ENCODE peak calls at places on chromosomes 7 and 10, in five cellular contexts. One of them, this sample, is unnamed.

GRCh38 chr7:78095549-78095948 is 297.0 kb downstream of the PHTF2 start:
- DNase-seq in IMR-90: peak
- DNase-seq in H9: no peak
- DNase-seq in mesenchymal stem cell: peak
- DNase-seq in H1: no peak
- DNase-seq in this sample: no peak

GRCh38 chr10:13563481-13564445 is 23.0 kb upstream of the PRPF18 start:
- DNase-seq in IMR-90: peak
- DNase-seq in H9: no peak
- DNase-seq in mesenchymal stem cell: no peak
- DNase-seq in H1: no peak
- DNase-seq in this sample: no peak

GRCh38 chr10:73233883-73234282 is 13.2 kb downstream of the DNAJC9 start:
- DNase-seq in IMR-90: no peak
- DNase-seq in H9: no peak
- DNase-seq in mesenchymal stem cell: no peak
- DNase-seq in H1: no peak
- DNase-seq in this sample: no peak

GRCh38 chr10:68598978-68599753 is 39.0 kb downstream of the TET1 start:
- DNase-seq in IMR-90: peak
- DNase-seq in H9: peak
- DNase-seq in mesenchymal stem cell: peak
- DNase-seq in H1: no peak
- DNase-seq in this sample: no peak

GRCh38 chr7:69633122-69633892 is 35.0 kb downstream of the AUTS2 start:
- DNase-seq in IMR-90: no peak
- DNase-seq in H9: no peak
- DNase-seq in mesenchymal stem cell: no peak
- DNase-seq in H1: no peak
- DNase-seq in this sample: no peak

GRCh38 chr10:79923669-79924068 is 25.2 kb downstream of the SFTPD start:
- DNase-seq in IMR-90: no peak
- DNase-seq in H9: no peak
- DNase-seq in mesenchymal stem cell: no peak
- DNase-seq in H1: no peak
- DNase-seq in this sample: no peak

GRCh38 chr7:99296471-99296870 is 23.8 kb downstream of the MYH16 start:
- DNase-seq in IMR-90: no peak
- DNase-seq in H9: peak
- DNase-seq in mesenchymal stem cell: no peak
- DNase-seq in H1: no peak
- DNase-seq in this sample: no peak

GRCh38 chr10:106053031-106053430 is 1111.5 kb downstream of the SORCS1 start:
- DNase-seq in IMR-90: no peak
- DNase-seq in H9: no peak
- DNase-seq in mesenchymal stem cell: no peak
- DNase-seq in H1: no peak
- DNase-seq in this sample: no peak

GRCh38 chr7:7595451-7595850 is 28.8 kb downstream of the MIOS start:
- DNase-seq in IMR-90: peak
- DNase-seq in H9: no peak
- DNase-seq in mesenchymal stem cell: peak
- DNase-seq in H1: no peak
- DNase-seq in this sample: no peak

GRCh38 chr10:28939352-28940157 is 262.2 kb downstream of the BAMBI start:
- DNase-seq in IMR-90: peak
- DNase-seq in H9: peak
- DNase-seq in mesenchymal stem cell: peak
- DNase-seq in H1: peak
- DNase-seq in this sample: peak

GRCh38 chr7:42893341-42894242 is 18.3 kb downstream of the C7orf25 start:
- DNase-seq in IMR-90: no peak
- DNase-seq in H9: no peak
- DNase-seq in mesenchymal stem cell: no peak
- DNase-seq in H1: no peak
- DNase-seq in this sample: no peak

GRCh38 chr7:106110885-106111670 is 1.0 kb downstream of the SYPL1 start:
- DNase-seq in IMR-90: no peak
- DNase-seq in H9: no peak
- DNase-seq in mesenchymal stem cell: peak
- DNase-seq in H1: no peak
- DNase-seq in this sample: no peak

GRCh38 chr10:132111121-132111731 is 45.5 kb downstream of the JAKMIP3 start:
- DNase-seq in IMR-90: no peak
- DNase-seq in H9: no peak
- DNase-seq in mesenchymal stem cell: no peak
- DNase-seq in H1: no peak
- DNase-seq in this sample: no peak

GRCh38 chr7:2231992-2232765 is 566 bp downstream of the MAD1L1 start:
- DNase-seq in IMR-90: no peak
- DNase-seq in H9: no peak
- DNase-seq in mesenchymal stem cell: peak
- DNase-seq in H1: no peak
- DNase-seq in this sample: no peak

GRCh38 chr7:129169171-129169643 is 19.2 kb upstream of the SMO start:
- DNase-seq in IMR-90: no peak
- DNase-seq in H9: peak
- DNase-seq in mesenchymal stem cell: peak
- DNase-seq in H1: no peak
- DNase-seq in this sample: peak

GRCh38 chr7:129168219-129168991 is 20.0 kb upstream of the SMO start:
- DNase-seq in IMR-90: no peak
- DNase-seq in H9: peak
- DNase-seq in mesenchymal stem cell: peak
- DNase-seq in H1: no peak
- DNase-seq in this sample: no peak

GRCh38 chr7:129170373-129171021 is 17.9 kb upstream of the SMO start:
- DNase-seq in IMR-90: no peak
- DNase-seq in H9: peak
- DNase-seq in mesenchymal stem cell: no peak
- DNase-seq in H1: no peak
- DNase-seq in this sample: no peak

GRCh38 chr7:129166745-129167144 is 21.7 kb upstream of the SMO start:
- DNase-seq in IMR-90: no peak
- DNase-seq in H9: no peak
- DNase-seq in mesenchymal stem cell: no peak
- DNase-seq in H1: no peak
- DNase-seq in this sample: no peak

DNA sequence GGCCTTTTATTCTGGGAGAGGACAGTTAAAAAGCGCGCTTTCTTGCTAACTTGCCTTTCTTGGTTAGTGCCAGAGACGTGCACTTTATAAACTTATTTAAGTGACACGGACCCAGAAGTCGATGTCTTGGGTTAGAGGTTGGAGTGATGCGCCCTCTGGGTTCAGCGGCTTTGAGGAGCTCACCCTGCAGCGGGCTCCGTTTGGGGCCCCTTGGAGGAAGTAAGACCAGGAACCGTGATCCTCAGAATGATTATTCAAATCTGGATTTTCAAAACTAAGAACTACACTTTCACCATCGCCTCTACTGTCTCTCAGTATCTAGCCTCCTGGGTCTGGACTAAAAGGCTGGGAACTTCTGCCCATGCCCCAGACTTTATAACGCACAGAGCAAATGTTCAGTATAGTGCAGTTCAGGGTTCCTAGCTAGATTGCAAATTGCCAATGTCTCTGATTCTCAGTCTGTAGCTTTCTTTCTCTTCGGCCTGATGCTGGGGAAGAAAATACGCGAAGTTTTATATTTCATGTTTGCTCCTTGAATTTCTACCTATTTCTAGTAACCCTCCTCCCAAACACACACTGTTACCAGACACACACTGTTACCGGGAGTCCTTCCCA is 18.6 kb upstream of the SMO start:
- DNase-seq in IMR-90: no peak
- DNase-seq in H9: peak
- DNase-seq in mesenchymal stem cell: peak
- DNase-seq in H1: no peak
- DNase-seq in this sample: no peak
- H2BK15ac ChIP-seq in IMR-90: no peak
- H2BK15ac ChIP-seq in H9: no peak
- H2BK15ac ChIP-seq in mesenchymal stem cell: no peak
- H2BK15ac ChIP-seq in H1: peak
- H2BK15ac ChIP-seq in this sample: no peak

GRCh38 chr7:137441451-137441850 is 97.9 kb upstream of the PTN start:
- DNase-seq in IMR-90: no peak
- DNase-seq in H9: no peak
- DNase-seq in mesenchymal stem cell: no peak
- DNase-seq in H1: no peak
- DNase-seq in this sample: no peak
- H2AFZ ChIP-seq in IMR-90: no peak
- H2AFZ ChIP-seq in H9: no peak
- H2AFZ ChIP-seq in mesenchymal stem cell: no peak
- H2AFZ ChIP-seq in H1: no peak
- H2AFZ ChIP-seq in this sample: no peak

GRCh38 chr10:3848005-3848767 is 63.2 kb upstream of the KLF6 start:
- DNase-seq in IMR-90: peak
- DNase-seq in H9: no peak
- DNase-seq in mesenchymal stem cell: no peak
- DNase-seq in H1: no peak
- DNase-seq in this sample: no peak
- H2BK15ac ChIP-seq in IMR-90: peak
- H2BK15ac ChIP-seq in H9: no peak
- H2BK15ac ChIP-seq in mesenchymal stem cell: no peak
- H2BK15ac ChIP-seq in H1: no peak
- H2BK15ac ChIP-seq in this sample: no peak

GRCh38 chr10:1527951-1528350 is 209.4 kb downstream of the ADARB2 start:
- DNase-seq in IMR-90: no peak
- DNase-seq in H9: no peak
- DNase-seq in mesenchymal stem cell: no peak
- DNase-seq in H1: no peak
- DNase-seq in this sample: no peak

GRCh38 chr10:1522237-1522636 is 215.1 kb downstream of the ADARB2 start:
- DNase-seq in IMR-90: no peak
- DNase-seq in H9: no peak
- DNase-seq in mesenchymal stem cell: no peak
- DNase-seq in H1: no peak
- DNase-seq in this sample: no peak

GRCh38 chr10:1525354-1526162 is 211.8 kb downstream of the ADARB2 start:
- DNase-seq in IMR-90: no peak
- DNase-seq in H9: no peak
- DNase-seq in mesenchymal stem cell: no peak
- DNase-seq in H1: no peak
- DNase-seq in this sample: no peak

GRCh38 chr10:1529806-1530413 is 207.4 kb downstream of the ADARB2 start:
- DNase-seq in IMR-90: no peak
- DNase-seq in H9: no peak
- DNase-seq in mesenchymal stem cell: no peak
- DNase-seq in H1: no peak
- DNase-seq in this sample: no peak

DNA sequence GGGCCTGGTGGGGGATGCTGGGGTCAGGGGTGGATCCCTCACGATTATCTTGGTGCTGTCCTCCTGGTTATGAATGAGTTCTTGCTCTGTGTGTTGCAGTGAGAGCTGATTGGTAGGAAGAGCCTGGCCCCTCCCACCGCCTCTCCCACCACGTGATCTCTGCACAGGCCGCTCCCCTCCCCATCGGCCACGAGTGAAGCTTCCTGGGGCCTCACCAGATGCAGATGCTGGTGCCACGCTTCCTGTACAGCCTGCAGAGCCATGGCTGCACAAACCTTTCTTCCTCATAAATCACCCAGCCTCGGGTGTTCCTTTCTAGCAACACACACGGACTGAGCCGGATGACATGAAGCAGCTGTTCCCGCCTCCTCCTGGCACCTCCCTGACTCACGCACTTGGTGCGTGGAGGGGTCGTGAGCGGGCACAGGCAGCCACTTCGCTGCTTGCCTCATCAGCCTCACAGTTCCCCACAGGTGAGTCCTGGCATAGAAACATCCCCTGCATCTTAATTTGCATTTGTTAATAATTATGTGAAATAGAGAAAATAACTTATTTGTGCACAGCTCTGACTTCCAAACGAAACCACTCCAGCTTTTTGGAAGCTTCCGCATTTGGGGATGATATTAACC is 210.8 kb downstream of the ADARB2 start:
- DNase-seq in IMR-90: no peak
- DNase-seq in H9: no peak
- DNase-seq in mesenchymal stem cell: no peak
- DNase-seq in H1: no peak
- DNase-seq in this sample: no peak
- H2AFZ ChIP-seq in IMR-90: no peak
- H2AFZ ChIP-seq in H9: no peak
- H2AFZ ChIP-seq in mesenchymal stem cell: no peak
- H2AFZ ChIP-seq in H1: no peak
- H2AFZ ChIP-seq in this sample: no peak

GRCh38 chr10:11611248-11612003 is at the start of gene USP6NL:
- DNase-seq in IMR-90: peak
- DNase-seq in H9: peak
- DNase-seq in mesenchymal stem cell: peak
- DNase-seq in H1: peak
- DNase-seq in this sample: peak
- H2BK15ac ChIP-seq in IMR-90: no peak
- H2BK15ac ChIP-seq in H9: no peak
- H2BK15ac ChIP-seq in mesenchymal stem cell: peak
- H2BK15ac ChIP-seq in H1: no peak
- H2BK15ac ChIP-seq in this sample: no peak

DNA sequence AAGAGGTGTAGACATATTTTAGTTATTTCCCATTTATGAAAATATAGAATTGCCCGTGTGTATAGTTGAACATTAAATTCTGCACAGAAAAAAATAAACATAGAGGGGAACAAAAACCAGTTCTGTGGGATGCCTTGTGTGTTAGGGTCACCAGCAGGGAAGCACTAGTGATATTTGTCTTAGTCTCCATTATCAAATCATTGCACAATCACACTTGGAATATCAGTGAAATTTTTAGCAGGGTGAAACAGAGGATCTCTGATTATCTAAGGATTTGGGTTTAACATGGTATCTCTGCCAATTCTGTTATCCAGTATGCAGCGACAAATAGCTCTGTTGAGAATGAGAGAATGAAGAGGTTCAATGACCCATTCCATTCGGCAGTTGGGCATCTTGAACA is 496.0 kb upstream of the POM121L12 start:
- DNase-seq in IMR-90: no peak
- DNase-seq in H9: no peak
- DNase-seq in mesenchymal stem cell: no peak
- DNase-seq in H1: no peak
- DNase-seq in this sample: no peak
- H2AFZ ChIP-seq in IMR-90: no peak
- H2AFZ ChIP-seq in H9: no peak
- H2AFZ ChIP-seq in mesenchymal stem cell: no peak
- H2AFZ ChIP-seq in H1: no peak
- H2AFZ ChIP-seq in this sample: no peak

This sample was measured in neuronal stem cell.